ENCODE peak calls at places on chromosomes 12 and 14, in ten cellular contexts. O, E, A, P, H, N, X, V, B and F are unnamed samples.

GRCh38 chr12:49744363-49744885 is 3.1 kb downstream of the TMBIM6 start:
- DNase-seq in P (no peak), H (no peak), V (no peak), B (no peak), A (no peak), N (no peak), O (no peak), E (no peak), X (no peak), F (no peak)

GRCh38 chr12:65279387-65280112 is 1.1 kb downstream of the MSRB3 start:
- DNase-seq in N (no peak), A (no peak), P (no peak), X (no peak), O (no peak), H (no peak), E (no peak), V (no peak), B (no peak), F (no peak)

GRCh38 chr14:68815288-68816182 is 22.7 kb upstream of the ZFP36L1 start:
- DNase-seq in X (peak; percentile 70), E (no peak), V (peak; percentile 71), P (no peak), N (peak; percentile 74), O (no peak), B (no peak), A (peak; percentile 44), H (no peak), F (no peak)

GRCh38 chr12:109358154-109358869 is 10.6 kb downstream of the MYO1H start:
- DNase-seq in N (no peak), P (no peak), X (peak; percentile 82), O (no peak), H (no peak), V (no peak), B (no peak), E (no peak), A (no peak), F (peak; percentile 56)

GRCh38 chr12:95611676-95612309 is 60.5 kb upstream of the USP44 start:
- DNase-seq in E (no peak), X (no peak), H (no peak), P (no peak), A (no peak), B (no peak), O (no peak), V (no peak), N (no peak), F (no peak)

GRCh38 chr12:4579305-4580097 is 17.5 kb downstream of the DYRK4 start:
- DNase-seq in V (no peak), E (no peak), B (no peak), X (peak; percentile 48), H (peak; percentile 43), A (no peak), O (no peak), N (no peak), P (peak; percentile 4), F (no peak)

GRCh38 chr14:56803816-56804535 is 6.3 kb downstream of the OTX2 start:
- DNase-seq in H (no peak), V (no peak), O (no peak), A (no peak), X (no peak), E (no peak), P (no peak), N (no peak), B (no peak), F (no peak)

GRCh38 chr14:20429801-20430669 is 5.9 kb downstream of the KLHL33 start:
- DNase-seq in P (no peak), H (no peak), B (peak; percentile 78), O (no peak), A (peak; percentile 38), N (no peak), E (peak; percentile 54), V (no peak), X (no peak), F (no peak)

GRCh38 chr14:55777867-55778266 is 197.9 kb downstream of the KTN1 start:
- DNase-seq in P (no peak), E (no peak), X (no peak), H (no peak), V (no peak), N (no peak), O (no peak), B (no peak), A (no peak), F (no peak)

GRCh38 chr12:122861586-122861970 is 26.3 kb downstream of the HIP1R start:
- DNase-seq in B (peak; percentile 48), H (no peak), P (no peak), O (no peak), V (no peak), X (no peak), A (no peak), E (no peak), N (no peak), F (no peak)

GRCh38 chr12:68821357-68822188 is 13.6 kb downstream of the MDM2 start:
- DNase-seq in V (no peak), P (no peak), O (no peak), X (no peak), E (no peak), A (no peak), H (no peak), N (no peak), B (no peak), F (no peak)

GRCh38 chr12:106865685-106866084 is 90.0 kb upstream of the TMEM263 start:
- DNase-seq in H (no peak), V (no peak), X (no peak), B (no peak), O (no peak), E (no peak), P (no peak), N (no peak), A (no peak), F (no peak)

GRCh38 chr14:103296987-103297386 is 37.0 kb upstream of the EIF5 start:
- DNase-seq in E (no peak), V (no peak), X (no peak), O (no peak), P (no peak), B (no peak), A (no peak), N (no peak), H (no peak), F (no peak)

GRCh38 chr14:100065942-100066574 is 836 bp downstream of the EVL start:
- DNase-seq in O (peak; percentile 71), A (no peak), E (no peak), V (no peak), N (no peak), P (no peak), H (no peak), X (peak; percentile 95), B (peak; percentile 59), F (peak; percentile 87)

GRCh38 chr14:100069161-100069800 is 4.1 kb downstream of the EVL start:
- DNase-seq in B (no peak), X (peak; percentile 85), H (no peak), O (no peak), E (no peak), V (no peak), P (no peak), N (no peak), A (no peak), F (no peak)

GRCh38 chr14:100066984-100067383 is 1.8 kb downstream of the EVL start:
- DNase-seq in E (no peak), O (no peak), H (no peak), X (peak; percentile 56), B (no peak), N (no peak), V (no peak), A (no peak), P (no peak), F (no peak)

GRCh38 chr14:100067971-100068959 is 3.0 kb downstream of the EVL start:
- DNase-seq in A (no peak), N (no peak), B (peak; percentile 55), X (peak; percentile 92), O (peak; percentile 78), E (peak; percentile 50), V (peak; percentile 74), H (no peak), P (no peak), F (peak; percentile 79)

DNA sequence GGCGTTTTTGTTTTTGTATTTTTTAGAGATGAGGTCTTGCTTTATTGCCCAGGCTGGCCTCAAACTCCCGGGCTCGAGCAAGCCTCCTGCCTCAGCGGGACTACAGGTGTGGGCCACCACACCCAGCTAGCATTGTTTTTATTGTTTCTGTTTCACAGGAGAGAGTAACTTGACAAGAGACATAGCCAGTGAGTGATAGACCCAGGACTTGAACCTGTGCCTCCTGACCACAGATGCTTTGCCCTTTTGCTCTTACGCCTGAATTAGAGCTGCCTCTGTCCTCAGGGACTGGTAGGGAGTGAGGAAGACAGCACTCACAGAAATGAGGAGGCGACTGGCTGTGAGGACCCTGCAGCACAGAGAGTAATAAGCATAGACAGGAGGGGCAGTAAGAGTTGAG is 2.3 kb downstream of the EVL start:
- DNase-seq in N (no peak), V (no peak), B (no peak), X (peak; percentile 73), E (no peak), O (no peak), A (no peak), P (no peak), H (no peak), F (no peak)
- H3K4me3 ChIP-seq in N (no peak overlapping the region), V (no peak overlapping the region), B (no peak overlapping the region), X (peak overlapping the region; percentile 68), E (no peak overlapping the region), O (peak overlapping the region; percentile 59), A (no peak overlapping the region), P (no peak overlapping the region), H (no peak overlapping the region), F (peak overlapping the region; percentile 54)

GRCh38 chr14:63644741-63645140 is 3.1 kb upstream of the WDR89 start:
- DNase-seq in H (no peak), A (no peak), P (no peak), V (no peak), B (no peak), N (no peak), X (no peak), E (no peak), O (no peak), F (no peak)
- H3K4me3 ChIP-seq in H (no peak overlapping the region), A (no peak overlapping the region), P (no peak overlapping the region), V (no peak overlapping the region), B (no peak overlapping the region), N (no peak overlapping the region), X (no peak overlapping the region), E (no peak overlapping the region), O (no peak overlapping the region), F (no peak overlapping the region)

GRCh38 chr12:27560126-27560525 is 36.1 kb downstream of the PPFIBP1 start:
- DNase-seq in P (no peak), H (no peak), E (no peak), O (no peak), B (no peak), A (no peak), N (no peak), X (no peak), V (no peak), F (no peak)
- H3K4me3 ChIP-seq in P (no peak overlapping the region), H (no peak overlapping the region), E (no peak overlapping the region), O (no peak overlapping the region), B (no peak overlapping the region), A (no peak overlapping the region), N (no peak overlapping the region), X (no peak overlapping the region), V (no peak overlapping the region), F (no peak overlapping the region)

DNA sequence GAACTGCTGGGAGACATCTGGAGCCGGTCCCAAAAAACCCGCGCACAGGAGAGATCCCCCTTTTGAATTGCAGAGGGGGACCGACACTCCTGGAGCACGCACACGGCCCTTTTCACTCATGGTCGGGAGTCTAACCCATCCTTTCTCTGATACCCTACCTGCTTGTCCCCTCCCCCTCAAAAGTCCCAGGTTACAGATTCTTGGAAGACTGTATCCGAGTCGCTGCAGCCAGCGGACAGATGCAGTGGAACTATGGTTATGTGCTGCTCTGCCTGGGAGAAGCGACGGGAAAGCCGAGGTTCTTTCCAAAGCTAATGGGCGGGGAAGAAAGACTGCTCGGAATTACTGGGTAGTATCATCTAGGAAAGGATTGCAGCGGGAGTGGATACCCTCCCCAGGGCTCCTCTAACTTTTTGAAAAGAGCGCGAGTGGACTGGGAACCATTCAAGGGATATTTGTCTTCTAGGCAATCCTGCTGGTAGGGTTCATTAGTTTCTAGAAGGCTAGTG is 1.5 kb downstream of the PTHLH start:
- DNase-seq in P (no peak), B (no peak), X (no peak), H (no peak), O (no peak), A (peak; percentile 14), V (no peak), E (no peak), N (peak; percentile 32), F (no peak)
- H3K4me3 ChIP-seq in P (peak overlapping the region; percentile 75), B (no peak overlapping the region), X (no peak overlapping the region), H (peak overlapping the region; percentile 40), O (no peak overlapping the region), A (no peak overlapping the region), V (peak overlapping the region; percentile 40), E (no peak overlapping the region), N (peak overlapping the region; percentile 65), F (no peak overlapping the region)